ENCODE peak calls at places on chromosomes 6 and 20, in six cellular contexts. Q is KBM-7; M is activated naive CD4-positive, alpha-beta T cell; P is NAMALWA; U is AG04450; A is cardiac fibroblast. B is an unnamed sample.
A peak's percentile ranks its signal among the peaks of the same experiment; 100 is the strongest.

GRCh38 chr20:25314497-25315417 is 66.9 kb downstream of the PYGB start:
- DNase-seq in M (no peak), Q (no peak), P (no peak), U (no peak), A (no peak), B (no peak)

GRCh38 chr6:37847704-37848103 is 28.2 kb downstream of the ZFAND3 start:
- DNase-seq in U (no peak), P (no peak), A (no peak), Q (no peak), M (no peak), B (no peak)

GRCh38 chr6:108341312-108341711 is 46.5 kb downstream of the AFG1L start:
- DNase-seq in Q (no peak), U (no peak), A (no peak), P (no peak), M (no peak), B (no peak)

GRCh38 chr6:70998148-70998547 is 41.3 kb upstream of the B3GAT2 start:
- DNase-seq in A (no peak), M (no peak), P (no peak), U (no peak), Q (no peak), B (no peak)

GRCh38 chr6:31900917-31901414 is 920 bp downstream of the ZBTB12 start:
- DNase-seq in P (no peak), M (no peak), Q (no peak), U (no peak), A (no peak), B (peak; percentile 23)

GRCh38 chr6:111870054-111870750 is 3.0 kb downstream of the FYN start:
- DNase-seq in A (no peak), P (peak; percentile 41), U (no peak), M (no peak), Q (peak; percentile 9), B (no peak)

GRCh38 chr6:26183581-26184408 is 96.6 kb downstream of the HFE start:
- DNase-seq in Q (no peak), U (peak; percentile 72), P (no peak), M (no peak), A (peak; percentile 94), B (peak; percentile 85)

GRCh38 chr20:6566821-6567220 is 200.7 kb upstream of the BMP2 start:
- DNase-seq in M (no peak), Q (no peak), A (peak; percentile 98), P (no peak), U (peak; percentile 78), B (no peak)

GRCh38 chr6:55902796-55903195 is 27.4 kb upstream of the BMP5 start:
- DNase-seq in A (no peak), U (peak; percentile 36), P (no peak), M (no peak), Q (no peak), B (no peak)

GRCh38 chr20:13990465-13990864 is at the start of gene SEL1L2:
- DNase-seq in Q (no peak), P (no peak), M (no peak), U (no peak), A (no peak), B (no peak)

GRCh38 chr6:76134651-76135050 is 62.2 kb upstream of the IMPG1 start:
- DNase-seq in M (no peak), Q (no peak), P (no peak), U (no peak), A (no peak), B (no peak)

GRCh38 chr6:52317841-52318581 is 33.5 kb upstream of the MCM3 start:
- DNase-seq in A (peak; percentile 69), M (no peak), P (peak; percentile 18), U (peak; percentile 11), Q (peak; percentile 22), B (no peak)

GRCh38 chr6:14058735-14059134 is 58.8 kb upstream of the CD83 start:
- DNase-seq in U (no peak), M (no peak), A (no peak), P (no peak), Q (no peak), B (no peak)

GRCh38 chr6:37514377-37514776 is 14.7 kb upstream of the CCDC167 start:
- DNase-seq in U (no peak), M (no peak), P (no peak), A (peak; percentile 77), Q (no peak), B (no peak)

GRCh38 chr6:22350109-22350508 is 53.3 kb upstream of the PRL start:
- DNase-seq in U (no peak), A (no peak), P (no peak), Q (no peak), M (no peak), B (no peak)

GRCh38 chr6:84773431-84774173 is 9.2 kb upstream of the TBX18 start:
- DNase-seq in A (peak; percentile 69), M (no peak), P (no peak), U (no peak), Q (no peak), B (no peak)

GRCh38 chr20:8304124-8304800 is 172.2 kb downstream of the PLCB1 start:
- DNase-seq in Q (no peak), U (no peak), A (no peak), P (no peak), M (no peak), B (no peak)

GRCh38 chr6:111552241-111552744 is 53.4 kb downstream of the TRAF3IP2 start:
- DNase-seq in M (no peak), Q (peak; percentile 84), U (peak; percentile 95), A (peak; percentile 95), P (no peak), B (peak; percentile 78)

GRCh38 chr20:20552076-20552475 is 160.4 kb downstream of the RALGAPA2 start:
- DNase-seq in M (no peak), Q (no peak), A (no peak), U (no peak), P (no peak), B (no peak)

GRCh38 chr20:19628570-19629134 is 129.4 kb upstream of the RIN2 start:
- DNase-seq in U (peak; percentile 24), Q (peak; percentile 70), P (peak; percentile 85), M (no peak), A (peak; percentile 77), B (peak; percentile 11)

GRCh38 chr6:139369068-139369467 is 5.4 kb downstream of the CITED2 start:
- DNase-seq in Q (no peak), M (no peak), U (no peak), P (no peak), A (no peak), B (no peak)

GRCh38 chr6:24064106-24064505 is 61.9 kb upstream of the NRSN1 start:
- DNase-seq in A (no peak), M (no peak), U (no peak), P (peak; percentile 16), Q (peak; percentile 30), B (peak; percentile 36)

GRCh38 chr6:26159417-26160273 is 72.4 kb downstream of the HFE start:
- DNase-seq in Q (peak; percentile 73), U (no peak), P (peak; percentile 84), M (no peak), A (peak; percentile 51), B (no peak)

GRCh38 chr6:70208235-70208790 is 94.6 kb downstream of the COL9A1 start:
- DNase-seq in U (no peak), P (no peak), A (no peak), M (no peak), Q (no peak), B (no peak)

B was measured in midbrain.